ENCODE peak calls at places on chromosomes 1 and 21, in ten cellular contexts. One of them, this sample, is unnamed.

GRCh38 chr1:8970870-8971337 is 25.2 kb downstream of the CA6 start:
- DNase-seq in central memory CD4-positive, alpha-beta T cell: peak; percentile 66
- DNase-seq in ACHN: no peak
- DNase-seq in NCI-H446 treated with DMSO at 0.1 percent for 48 hours: no peak
- DNase-seq in AG10803: no peak
- DNase-seq in stimulated activated CD8-positive, alpha-beta memory T cell treated with anti-CD3 and anti-CD28 coated beads, Interleukin-4, amount 100 ng/mL, for 4 hours: no peak
- DNase-seq in ovary: no peak
- DNase-seq in NCI-H1105 treated with DMSO at 0.1 percent for 48 hours: no peak
- DNase-seq in T-helper 1 cell: no peak
- DNase-seq in neural crest cell: no peak
- DNase-seq in this sample: no peak

GRCh38 chr1:154759196-154759595 is 110.9 kb downstream of the KCNN3 start:
- DNase-seq in central memory CD4-positive, alpha-beta T cell: peak; percentile 40
- DNase-seq in ACHN: no peak
- DNase-seq in NCI-H446 treated with DMSO at 0.1 percent for 48 hours: no peak
- DNase-seq in AG10803: no peak
- DNase-seq in stimulated activated CD8-positive, alpha-beta memory T cell treated with anti-CD3 and anti-CD28 coated beads, Interleukin-4, amount 100 ng/mL, for 4 hours: peak; percentile 47
- DNase-seq in ovary: no peak
- DNase-seq in NCI-H1105 treated with DMSO at 0.1 percent for 48 hours: no peak
- DNase-seq in T-helper 1 cell: no peak
- DNase-seq in neural crest cell: no peak
- DNase-seq in this sample: no peak

GRCh38 chr1:7995437-7995836 is 30.7 kb downstream of the ERRFI1 start:
- DNase-seq in central memory CD4-positive, alpha-beta T cell: no peak
- DNase-seq in ACHN: no peak
- DNase-seq in NCI-H446 treated with DMSO at 0.1 percent for 48 hours: no peak
- DNase-seq in AG10803: no peak
- DNase-seq in stimulated activated CD8-positive, alpha-beta memory T cell treated with anti-CD3 and anti-CD28 coated beads, Interleukin-4, amount 100 ng/mL, for 4 hours: no peak
- DNase-seq in ovary: no peak
- DNase-seq in NCI-H1105 treated with DMSO at 0.1 percent for 48 hours: no peak
- DNase-seq in T-helper 1 cell: no peak
- DNase-seq in neural crest cell: no peak
- DNase-seq in this sample: no peak

GRCh38 chr1:54297596-54298283 is 97.8 kb downstream of the MRPL37 start:
- DNase-seq in central memory CD4-positive, alpha-beta T cell: no peak
- DNase-seq in ACHN: no peak
- DNase-seq in NCI-H446 treated with DMSO at 0.1 percent for 48 hours: no peak
- DNase-seq in AG10803: peak; percentile 40
- DNase-seq in stimulated activated CD8-positive, alpha-beta memory T cell treated with anti-CD3 and anti-CD28 coated beads, Interleukin-4, amount 100 ng/mL, for 4 hours: no peak
- DNase-seq in ovary: no peak
- DNase-seq in NCI-H1105 treated with DMSO at 0.1 percent for 48 hours: no peak
- DNase-seq in T-helper 1 cell: no peak
- DNase-seq in neural crest cell: no peak
- DNase-seq in this sample: no peak

GRCh38 chr1:116153692-116154031 is 42.5 kb downstream of the MAB21L3 start:
- DNase-seq in central memory CD4-positive, alpha-beta T cell: no peak
- DNase-seq in ACHN: no peak
- DNase-seq in NCI-H446 treated with DMSO at 0.1 percent for 48 hours: no peak
- DNase-seq in AG10803: no peak
- DNase-seq in stimulated activated CD8-positive, alpha-beta memory T cell treated with anti-CD3 and anti-CD28 coated beads, Interleukin-4, amount 100 ng/mL, for 4 hours: no peak
- DNase-seq in ovary: no peak
- DNase-seq in NCI-H1105 treated with DMSO at 0.1 percent for 48 hours: no peak
- DNase-seq in T-helper 1 cell: no peak
- DNase-seq in neural crest cell: no peak
- DNase-seq in this sample: no peak

GRCh38 chr1:167616521-167616920 is 13.5 kb upstream of the RCSD1 start:
- DNase-seq in central memory CD4-positive, alpha-beta T cell: no peak
- DNase-seq in ACHN: no peak
- DNase-seq in NCI-H446 treated with DMSO at 0.1 percent for 48 hours: no peak
- DNase-seq in AG10803: no peak
- DNase-seq in stimulated activated CD8-positive, alpha-beta memory T cell treated with anti-CD3 and anti-CD28 coated beads, Interleukin-4, amount 100 ng/mL, for 4 hours: no peak
- DNase-seq in ovary: no peak
- DNase-seq in NCI-H1105 treated with DMSO at 0.1 percent for 48 hours: no peak
- DNase-seq in T-helper 1 cell: no peak
- DNase-seq in neural crest cell: no peak
- DNase-seq in this sample: no peak

GRCh38 chr1:151993084-151993733 is 450 bp downstream of the S100A10 start:
- DNase-seq in central memory CD4-positive, alpha-beta T cell: peak; percentile 32
- DNase-seq in ACHN: no peak
- DNase-seq in NCI-H446 treated with DMSO at 0.1 percent for 48 hours: no peak
- DNase-seq in AG10803: no peak
- DNase-seq in stimulated activated CD8-positive, alpha-beta memory T cell treated with anti-CD3 and anti-CD28 coated beads, Interleukin-4, amount 100 ng/mL, for 4 hours: no peak
- DNase-seq in ovary: peak; percentile 34
- DNase-seq in NCI-H1105 treated with DMSO at 0.1 percent for 48 hours: no peak
- DNase-seq in T-helper 1 cell: no peak
- DNase-seq in neural crest cell: no peak
- DNase-seq in this sample: no peak

GRCh38 chr1:172530000-172530399 is 3.0 kb upstream of the SUCO start:
- DNase-seq in central memory CD4-positive, alpha-beta T cell: no peak
- DNase-seq in ACHN: no peak
- DNase-seq in NCI-H446 treated with DMSO at 0.1 percent for 48 hours: no peak
- DNase-seq in AG10803: no peak
- DNase-seq in stimulated activated CD8-positive, alpha-beta memory T cell treated with anti-CD3 and anti-CD28 coated beads, Interleukin-4, amount 100 ng/mL, for 4 hours: no peak
- DNase-seq in ovary: no peak
- DNase-seq in NCI-H1105 treated with DMSO at 0.1 percent for 48 hours: no peak
- DNase-seq in T-helper 1 cell: no peak
- DNase-seq in neural crest cell: no peak
- DNase-seq in this sample: no peak

GRCh38 chr21:28136687-28137086 is 856.0 kb downstream of the LTN1 start:
- DNase-seq in central memory CD4-positive, alpha-beta T cell: no peak
- DNase-seq in ACHN: no peak
- DNase-seq in NCI-H446 treated with DMSO at 0.1 percent for 48 hours: no peak
- DNase-seq in AG10803: peak; percentile 64
- DNase-seq in stimulated activated CD8-positive, alpha-beta memory T cell treated with anti-CD3 and anti-CD28 coated beads, Interleukin-4, amount 100 ng/mL, for 4 hours: no peak
- DNase-seq in ovary: no peak
- DNase-seq in NCI-H1105 treated with DMSO at 0.1 percent for 48 hours: no peak
- DNase-seq in T-helper 1 cell: no peak
- DNase-seq in neural crest cell: no peak
- DNase-seq in this sample: no peak

GRCh38 chr1:119713538-119714456 is 2.1 kb downstream of the PHGDH start:
- DNase-seq in central memory CD4-positive, alpha-beta T cell: no peak
- DNase-seq in ACHN: no peak
- DNase-seq in NCI-H446 treated with DMSO at 0.1 percent for 48 hours: peak; percentile 24
- DNase-seq in AG10803: peak; percentile 38
- DNase-seq in stimulated activated CD8-positive, alpha-beta memory T cell treated with anti-CD3 and anti-CD28 coated beads, Interleukin-4, amount 100 ng/mL, for 4 hours: no peak
- DNase-seq in ovary: no peak
- DNase-seq in NCI-H1105 treated with DMSO at 0.1 percent for 48 hours: peak; percentile 68
- DNase-seq in T-helper 1 cell: no peak
- DNase-seq in neural crest cell: no peak
- DNase-seq in this sample: no peak

GRCh38 chr1:171345536-171345935 is 31.6 kb downstream of the FMO4 start:
- DNase-seq in central memory CD4-positive, alpha-beta T cell: no peak
- DNase-seq in ACHN: no peak
- DNase-seq in NCI-H446 treated with DMSO at 0.1 percent for 48 hours: no peak
- DNase-seq in AG10803: peak; percentile 24
- DNase-seq in stimulated activated CD8-positive, alpha-beta memory T cell treated with anti-CD3 and anti-CD28 coated beads, Interleukin-4, amount 100 ng/mL, for 4 hours: no peak
- DNase-seq in ovary: no peak
- DNase-seq in NCI-H1105 treated with DMSO at 0.1 percent for 48 hours: no peak
- DNase-seq in T-helper 1 cell: no peak
- DNase-seq in neural crest cell: no peak
- DNase-seq in this sample: no peak

GRCh38 chr21:32298148-32298559 is 501 bp upstream of the MRAP start:
- DNase-seq in central memory CD4-positive, alpha-beta T cell: no peak
- DNase-seq in ACHN: no peak
- DNase-seq in NCI-H446 treated with DMSO at 0.1 percent for 48 hours: no peak
- DNase-seq in AG10803: peak; percentile 46
- DNase-seq in stimulated activated CD8-positive, alpha-beta memory T cell treated with anti-CD3 and anti-CD28 coated beads, Interleukin-4, amount 100 ng/mL, for 4 hours: no peak
- DNase-seq in ovary: peak; percentile 54
- DNase-seq in NCI-H1105 treated with DMSO at 0.1 percent for 48 hours: no peak
- DNase-seq in T-helper 1 cell: no peak
- DNase-seq in neural crest cell: no peak
- DNase-seq in this sample: no peak

GRCh38 chr1:17010601-17011438 is 908 bp downstream of the ATP13A2 start:
- DNase-seq in central memory CD4-positive, alpha-beta T cell: peak; percentile 15
- DNase-seq in ACHN: peak; percentile 22
- DNase-seq in NCI-H446 treated with DMSO at 0.1 percent for 48 hours: peak; percentile 7
- DNase-seq in AG10803: peak; percentile 56
- DNase-seq in stimulated activated CD8-positive, alpha-beta memory T cell treated with anti-CD3 and anti-CD28 coated beads, Interleukin-4, amount 100 ng/mL, for 4 hours: no peak
- DNase-seq in ovary: peak; percentile 45
- DNase-seq in NCI-H1105 treated with DMSO at 0.1 percent for 48 hours: peak; percentile 34
- DNase-seq in T-helper 1 cell: no peak
- DNase-seq in neural crest cell: no peak
- DNase-seq in this sample: no peak

GRCh38 chr1:109789771-109790170 is 26.0 kb upstream of the EPS8L3 start:
- DNase-seq in central memory CD4-positive, alpha-beta T cell: no peak
- DNase-seq in ACHN: no peak
- DNase-seq in NCI-H446 treated with DMSO at 0.1 percent for 48 hours: no peak
- DNase-seq in AG10803: no peak
- DNase-seq in stimulated activated CD8-positive, alpha-beta memory T cell treated with anti-CD3 and anti-CD28 coated beads, Interleukin-4, amount 100 ng/mL, for 4 hours: no peak
- DNase-seq in ovary: peak; percentile 4
- DNase-seq in NCI-H1105 treated with DMSO at 0.1 percent for 48 hours: no peak
- DNase-seq in T-helper 1 cell: no peak
- DNase-seq in neural crest cell: no peak
- DNase-seq in this sample: no peak

GRCh38 chr1:232718928-232719927 is 86.0 kb upstream of the MAP10 start:
- DNase-seq in central memory CD4-positive, alpha-beta T cell: no peak
- DNase-seq in ACHN: no peak
- DNase-seq in NCI-H446 treated with DMSO at 0.1 percent for 48 hours: no peak
- DNase-seq in AG10803: no peak
- DNase-seq in stimulated activated CD8-positive, alpha-beta memory T cell treated with anti-CD3 and anti-CD28 coated beads, Interleukin-4, amount 100 ng/mL, for 4 hours: no peak
- DNase-seq in ovary: no peak
- DNase-seq in NCI-H1105 treated with DMSO at 0.1 percent for 48 hours: no peak
- DNase-seq in T-helper 1 cell: no peak
- DNase-seq in neural crest cell: no peak
- DNase-seq in this sample: no peak

GRCh38 chr1:110130989-110131388 is 18.7 kb downstream of the UBL4B start:
- DNase-seq in central memory CD4-positive, alpha-beta T cell: no peak
- DNase-seq in ACHN: no peak
- DNase-seq in NCI-H446 treated with DMSO at 0.1 percent for 48 hours: no peak
- DNase-seq in AG10803: no peak
- DNase-seq in stimulated activated CD8-positive, alpha-beta memory T cell treated with anti-CD3 and anti-CD28 coated beads, Interleukin-4, amount 100 ng/mL, for 4 hours: no peak
- DNase-seq in ovary: no peak
- DNase-seq in NCI-H1105 treated with DMSO at 0.1 percent for 48 hours: no peak
- DNase-seq in T-helper 1 cell: no peak
- DNase-seq in neural crest cell: no peak
- DNase-seq in this sample: no peak

GRCh38 chr1:58809327-58810040 is 25.6 kb upstream of the JUN start:
- DNase-seq in central memory CD4-positive, alpha-beta T cell: no peak
- DNase-seq in ACHN: no peak
- DNase-seq in NCI-H446 treated with DMSO at 0.1 percent for 48 hours: no peak
- DNase-seq in AG10803: peak; percentile 85
- DNase-seq in stimulated activated CD8-positive, alpha-beta memory T cell treated with anti-CD3 and anti-CD28 coated beads, Interleukin-4, amount 100 ng/mL, for 4 hours: no peak
- DNase-seq in ovary: peak; percentile 46
- DNase-seq in NCI-H1105 treated with DMSO at 0.1 percent for 48 hours: no peak
- DNase-seq in T-helper 1 cell: no peak
- DNase-seq in neural crest cell: no peak
- DNase-seq in this sample: peak; percentile 29

GRCh38 chr1:39394598-39394997 is 96.8 kb upstream of the BMP8A start:
- DNase-seq in central memory CD4-positive, alpha-beta T cell: peak; percentile 44
- DNase-seq in ACHN: no peak
- DNase-seq in NCI-H446 treated with DMSO at 0.1 percent for 48 hours: no peak
- DNase-seq in AG10803: no peak
- DNase-seq in stimulated activated CD8-positive, alpha-beta memory T cell treated with anti-CD3 and anti-CD28 coated beads, Interleukin-4, amount 100 ng/mL, for 4 hours: no peak
- DNase-seq in ovary: no peak
- DNase-seq in NCI-H1105 treated with DMSO at 0.1 percent for 48 hours: peak; percentile 35
- DNase-seq in T-helper 1 cell: no peak
- DNase-seq in neural crest cell: no peak
- DNase-seq in this sample: no peak

This sample was measured in AG04450.